ENCODE peak calls at places on chromosome 5, in six cellular contexts. One of them, this sample, is unnamed.

GRCh38 chr5:50962934-50963646 is 296.7 kb downstream of the PARP8 start:
- DNase-seq in mucosa of descending colon: no peak
- DNase-seq in ovary: no peak
- DNase-seq in NCI-H1092: peak
- DNase-seq in neural crest cell: peak
- DNase-seq in spleen: peak
- DNase-seq in this sample: no peak

GRCh38 chr5:132687995-132688394 is 14.2 kb downstream of the IL4 start:
- DNase-seq in mucosa of descending colon: no peak
- DNase-seq in ovary: no peak
- DNase-seq in NCI-H1092: no peak
- DNase-seq in neural crest cell: no peak
- DNase-seq in spleen: no peak
- DNase-seq in this sample: peak

GRCh38 chr5:87081511-87082372 is 185.9 kb upstream of the RASA1 start:
- DNase-seq in mucosa of descending colon: no peak
- DNase-seq in ovary: no peak
- DNase-seq in NCI-H1092: no peak
- DNase-seq in neural crest cell: no peak
- DNase-seq in spleen: no peak
- DNase-seq in this sample: no peak

GRCh38 chr5:149402291-149402690 is 23.2 kb upstream of the IL17B start:
- DNase-seq in mucosa of descending colon: no peak
- DNase-seq in ovary: peak
- DNase-seq in NCI-H1092: no peak
- DNase-seq in neural crest cell: no peak
- DNase-seq in spleen: no peak
- DNase-seq in this sample: no peak

GRCh38 chr5:73114029-73114688 is 6.2 kb upstream of the TMEM171 start:
- DNase-seq in mucosa of descending colon: no peak
- DNase-seq in ovary: no peak
- DNase-seq in NCI-H1092: no peak
- DNase-seq in neural crest cell: no peak
- DNase-seq in spleen: no peak
- DNase-seq in this sample: no peak

GRCh38 chr5:6483880-6484382 is 35.3 kb downstream of the UBE2QL1 start:
- DNase-seq in mucosa of descending colon: no peak
- DNase-seq in ovary: no peak
- DNase-seq in NCI-H1092: no peak
- DNase-seq in neural crest cell: no peak
- DNase-seq in spleen: no peak
- DNase-seq in this sample: no peak

GRCh38 chr5:67969631-67970030 is 245.9 kb upstream of the PIK3R1 start:
- DNase-seq in mucosa of descending colon: no peak
- DNase-seq in ovary: no peak
- DNase-seq in NCI-H1092: no peak
- DNase-seq in neural crest cell: no peak
- DNase-seq in spleen: no peak
- DNase-seq in this sample: no peak

GRCh38 chr5:7397005-7397546 is 1.1 kb downstream of the ADCY2 start:
- DNase-seq in mucosa of descending colon: no peak
- DNase-seq in ovary: no peak
- DNase-seq in NCI-H1092: peak
- DNase-seq in neural crest cell: no peak
- DNase-seq in spleen: no peak
- DNase-seq in this sample: no peak

GRCh38 chr5:122291000-122291592 is 20.9 kb upstream of the SNCAIP start:
- DNase-seq in mucosa of descending colon: no peak
- DNase-seq in ovary: no peak
- DNase-seq in NCI-H1092: no peak
- DNase-seq in neural crest cell: no peak
- DNase-seq in spleen: no peak
- DNase-seq in this sample: no peak

GRCh38 chr5:71811779-71812178 is 92.7 kb downstream of the CARTPT start:
- DNase-seq in mucosa of descending colon: no peak
- DNase-seq in ovary: no peak
- DNase-seq in NCI-H1092: no peak
- DNase-seq in neural crest cell: no peak
- DNase-seq in spleen: no peak
- DNase-seq in this sample: no peak

GRCh38 chr5:169302491-169303118 is 1.7 kb upstream of the SLIT3 start:
- DNase-seq in mucosa of descending colon: peak
- DNase-seq in ovary: peak
- DNase-seq in NCI-H1092: peak
- DNase-seq in neural crest cell: peak
- DNase-seq in spleen: peak
- DNase-seq in this sample: no peak

GRCh38 chr5:172837640-172838039 is 3.6 kb downstream of the ERGIC1 start:
- DNase-seq in mucosa of descending colon: peak
- DNase-seq in ovary: no peak
- DNase-seq in NCI-H1092: peak
- DNase-seq in neural crest cell: no peak
- DNase-seq in spleen: peak
- DNase-seq in this sample: no peak

GRCh38 chr5:91311697-91312501 is 71.2 kb downstream of the ARRDC3 start:
- DNase-seq in mucosa of descending colon: peak
- DNase-seq in ovary: peak
- DNase-seq in NCI-H1092: no peak
- DNase-seq in neural crest cell: no peak
- DNase-seq in spleen: peak
- DNase-seq in this sample: peak

GRCh38 chr5:9622891-9623547 is 7.1 kb downstream of the TAS2R1 start:
- DNase-seq in mucosa of descending colon: no peak
- DNase-seq in ovary: no peak
- DNase-seq in NCI-H1092: no peak
- DNase-seq in neural crest cell: no peak
- DNase-seq in spleen: no peak
- DNase-seq in this sample: no peak

GRCh38 chr5:173629628-173630027 is 13.2 kb upstream of the BOD1 start:
- DNase-seq in mucosa of descending colon: no peak
- DNase-seq in ovary: no peak
- DNase-seq in NCI-H1092: no peak
- DNase-seq in neural crest cell: peak
- DNase-seq in spleen: no peak
- DNase-seq in this sample: no peak

GRCh38 chr5:137587952-137588351 is 88.8 kb upstream of the SPOCK1 start:
- DNase-seq in mucosa of descending colon: no peak
- DNase-seq in ovary: no peak
- DNase-seq in NCI-H1092: no peak
- DNase-seq in neural crest cell: no peak
- DNase-seq in spleen: no peak
- DNase-seq in this sample: no peak

GRCh38 chr5:180139731-180140626 is 68.4 kb upstream of the RNF130 start:
- DNase-seq in mucosa of descending colon: peak
- DNase-seq in ovary: no peak
- DNase-seq in NCI-H1092: no peak
- DNase-seq in neural crest cell: no peak
- DNase-seq in spleen: no peak
- DNase-seq in this sample: no peak

GRCh38 chr5:170769236-170769635 is 14.3 kb upstream of the GABRP start:
- DNase-seq in mucosa of descending colon: no peak
- DNase-seq in ovary: no peak
- DNase-seq in NCI-H1092: no peak
- DNase-seq in neural crest cell: no peak
- DNase-seq in spleen: no peak
- DNase-seq in this sample: no peak

GRCh38 chr5:151591144-151591819 is at the start of gene FAT2:
- DNase-seq in mucosa of descending colon: no peak
- DNase-seq in ovary: no peak
- DNase-seq in NCI-H1092: no peak
- DNase-seq in neural crest cell: no peak
- DNase-seq in spleen: no peak
- DNase-seq in this sample: no peak

GRCh38 chr5:78647838-78648358 is 674 bp downstream of the LHFPL2 start:
- DNase-seq in mucosa of descending colon: peak
- DNase-seq in ovary: peak
- DNase-seq in NCI-H1092: no peak
- DNase-seq in neural crest cell: peak
- DNase-seq in spleen: no peak
- DNase-seq in this sample: no peak

GRCh38 chr5:168106008-168106761 is 185.3 kb upstream of the WWC1 start:
- DNase-seq in mucosa of descending colon: no peak
- DNase-seq in ovary: no peak
- DNase-seq in NCI-H1092: no peak
- DNase-seq in neural crest cell: no peak
- DNase-seq in spleen: no peak
- DNase-seq in this sample: no peak

This sample was measured in T-helper 22 cell.